ENCODE peak calls at places on chromosomes 11 and 22, in nine cellular contexts. E is NCI-H146; V is ACHN; C is anterior cingulate cortex; Z is cardiac muscle cell; Y is iPS-NIHi11; O is COR-L47; W is activated CD8-positive, alpha-beta memory T cell treated with anti-CD3 and anti-CD28 coated beads for 1 hour; D is stimulated activated CD8-positive, alpha-beta memory T cell treated with anti-CD3 and anti-CD28 coated beads, Interleukin-2, amount 100 ng/mL, for 1 hour. X is an unnamed sample.

GRCh38 chr11:68447015-68447801 is 13.3 kb upstream of the PPP6R3 start:
- DNase-seq in E (peak), V (peak), C (no peak), Z (peak), Y (peak), O (peak), W (peak), D (peak), X (peak)

GRCh38 chr22:46050451-46050845 is 73.5 kb upstream of the WNT7B start:
- DNase-seq in E (no peak), V (no peak), C (no peak), Z (no peak), Y (no peak), O (no peak), W (no peak), D (no peak), X (no peak)

GRCh38 chr11:120709808-120710207 is 198.3 kb downstream of the GRIK4 start:
- DNase-seq in E (no peak), V (no peak), C (no peak), Z (no peak), Y (no peak), O (no peak), W (no peak), D (no peak), X (no peak)

GRCh38 chr11:36564376-36565032 is 3.3 kb upstream of the RAG1 start:
- DNase-seq in E (peak), V (peak), C (no peak), Z (peak), Y (peak), O (peak), W (no peak), D (no peak), X (peak)

GRCh38 chr11:75313457-75314272 is 37.8 kb downstream of the ARRB1 start:
- DNase-seq in E (no peak), V (no peak), C (no peak), Z (peak), Y (no peak), O (no peak), W (no peak), D (no peak), X (peak)

GRCh38 chr22:19717691-19718254 is 3.5 kb downstream of the SEPTIN5 start:
- DNase-seq in E (peak), V (peak), C (no peak), Z (peak), Y (peak), O (peak), W (peak), D (peak), X (peak)

GRCh38 chr22:49240016-49240380 is 587.7 kb downstream of the BRD1 start:
- DNase-seq in E (no peak), V (no peak), C (no peak), Z (no peak), Y (no peak), O (no peak), W (no peak), D (no peak), X (no peak)

GRCh38 chr22:23532756-23533155 is 47.3 kb downstream of the IGLL1 start:
- DNase-seq in E (no peak), V (no peak), C (no peak), Z (no peak), Y (no peak), O (no peak), W (no peak), D (no peak), X (no peak)

GRCh38 chr11:72585762-72586590 is 88.2 kb downstream of the PDE2A start:
- DNase-seq in E (peak), V (peak), C (no peak), Z (peak), Y (peak), O (peak), W (peak), D (peak), X (peak)

X was measured in G401.